ENCODE peak calls at places on chromosome 1, in six cellular contexts. S is GM19239; Y is nucleus accumbens; R is GOT3; U is T follicular helper cell; L is stimulated activated CD8-positive, alpha-beta memory T cell treated with anti-CD3 and anti-CD28 coated beads, Interleukin-7, amount 100 ng/mL, for 24 hours. J is an unnamed sample.

GRCh38 chr1:33365560-33365997 is 44.7 kb upstream of the A3GALT2 start:
- DNase-seq in L (no peak), Y (no peak), U (no peak), R (no peak), S (no peak), J (no peak)

GRCh38 chr1:115098979-115099692 is 9.8 kb upstream of the TSPAN2 start:
- DNase-seq in S (peak), U (peak), Y (no peak), L (peak), R (no peak), J (peak)

GRCh38 chr1:201063190-201063544 is 39.7 kb upstream of the KIF21B start:
- DNase-seq in R (no peak), Y (no peak), L (no peak), U (no peak), S (no peak), J (no peak)

GRCh38 chr1:167065481-167065880 is 24.7 kb downstream of the GPA33 start:
- DNase-seq in S (no peak), L (no peak), R (no peak), Y (no peak), U (no peak), J (no peak)

GRCh38 chr1:49059087-49059486 is 282.4 kb upstream of the BEND5 start:
- DNase-seq in Y (no peak), S (no peak), L (no peak), U (no peak), R (no peak), J (no peak)

GRCh38 chr1:170929412-170929834 is 5.9 kb upstream of the MROH9 start:
- DNase-seq in Y (no peak), L (no peak), R (no peak), U (no peak), S (no peak), J (no peak)

GRCh38 chr1:248590055-248590454 is 7.4 kb downstream of the OR2T10 start:
- DNase-seq in Y (no peak), S (no peak), R (no peak), U (no peak), L (no peak), J (no peak)

GRCh38 chr1:85460555-85461088 is 4.3 kb downstream of the DDAH1 start:
- DNase-seq in Y (no peak), R (no peak), S (no peak), L (no peak), U (no peak), J (no peak)

GRCh38 chr1:208329291-208329690 is 85.1 kb upstream of the PLXNA2 start:
- DNase-seq in R (no peak), Y (no peak), U (no peak), L (no peak), S (no peak), J (no peak)

GRCh38 chr1:225602590-225603206 is 50.2 kb downstream of the ENAH start:
- DNase-seq in S (no peak), L (no peak), U (no peak), R (no peak), Y (no peak), J (no peak)

GRCh38 chr1:44775930-44776748 is 799 bp downstream of the RPS8 start:
- DNase-seq in U (no peak), Y (peak), L (no peak), S (peak), R (no peak), J (no peak)

GRCh38 chr1:109910963-109911798 is 532 bp downstream of the CSF1 start:
- DNase-seq in L (no peak), Y (no peak), R (no peak), S (no peak), U (peak), J (no peak)

GRCh38 chr1:200837931-200838571 is 34.7 kb upstream of the GPR25 start:
- DNase-seq in U (no peak), R (no peak), Y (no peak), S (no peak), L (no peak), J (no peak)

GRCh38 chr1:226444901-226445300 is 37.0 kb upstream of the PARP1 start:
- DNase-seq in L (peak), S (peak), Y (no peak), U (peak), R (no peak), J (peak)

GRCh38 chr1:54249798-54250497 is 50.0 kb downstream of the MRPL37 start:
- DNase-seq in R (no peak), U (no peak), L (no peak), Y (no peak), S (no peak), J (no peak)

GRCh38 chr1:199269241-199269640 is 630.4 kb downstream of the PTPRC start:
- DNase-seq in S (no peak), U (no peak), Y (no peak), R (no peak), L (no peak), J (no peak)

GRCh38 chr1:172344444-172344843 is 76.0 kb upstream of the C1orf105 start:
- DNase-seq in U (no peak), Y (no peak), L (no peak), S (no peak), R (no peak), J (no peak)

GRCh38 chr1:62725255-62725654 is 37.1 kb upstream of the DOCK7 start:
- DNase-seq in U (no peak), S (no peak), R (no peak), L (no peak), Y (no peak), J (peak)

GRCh38 chr1:81921851-81922462 is 121.2 kb downstream of the ADGRL2 start:
- DNase-seq in S (no peak), Y (no peak), R (no peak), L (no peak), U (no peak), J (no peak)

GRCh38 chr1:204108312-204109141 is 35.6 kb downstream of the SOX13 start:
- DNase-seq in U (no peak), L (no peak), Y (no peak), R (no peak), S (no peak), J (no peak)

GRCh38 chr1:16112558-16113555 is 39.4 kb upstream of the FAM131C start:
- DNase-seq in U (no peak), R (no peak), L (no peak), Y (no peak), S (no peak), J (no peak)

GRCh38 chr1:228827026-228827425 is 91.7 kb downstream of the RHOU start:
- DNase-seq in R (no peak), L (no peak), U (no peak), S (no peak), Y (no peak), J (no peak)

GRCh38 chr1:151364996-151365395 is 7.5 kb downstream of the SELENBP1 start:
- DNase-seq in U (no peak), L (no peak), S (no peak), Y (no peak), R (no peak), J (no peak)

GRCh38 chr1:222813866-222814535 is 838 bp upstream of the DISP1 start:
- DNase-seq in Y (no peak), S (no peak), U (no peak), R (no peak), L (no peak), J (no peak)